ENCODE peak calls at places on chromosome 10, in ten cellular contexts. T is GM18507; N is HFFc6; X is SJSA1; O is AG04449; M is posterior cingulate gyrus; W is AG04450; B is activated naive CD4-positive, alpha-beta T cell treated with anti-CD3 and anti-CD28 coated beads, Interleukin-2, amount 10 ng/mL, durations not matched to agents 7 days and 5 days; G is NCI-H510A treated with DMSO at 0.1 percent for 48 hours; F is head of caudate nucleus. E is an unnamed sample.
A peak's percentile ranks its signal among the peaks of the same experiment; 100 is the strongest.

GRCh38 chr10:63438506-63439498 is 27.0 kb downstream of the JMJD1C start:
- DNase-seq in T (no peak), N (no peak), X (no peak), O (no peak), M (no peak), W (no peak), B (no peak), G (no peak), F (no peak), E (no peak)

GRCh38 chr10:110356628-110357245 is 52.0 kb upstream of the SMNDC1 start:
- DNase-seq in T (peak; percentile 78), N (no peak), X (peak; percentile 47), O (no peak), M (no peak), W (peak; percentile 39), B (peak; percentile 77), G (no peak), F (no peak), E (no peak)

GRCh38 chr10:28555358-28555757 is 22.4 kb downstream of the WAC start:
- DNase-seq in T (no peak), N (no peak), X (no peak), O (no peak), M (no peak), W (no peak), B (no peak), G (no peak), F (no peak), E (no peak)

GRCh38 chr10:77513783-77514331 is 123.8 kb downstream of the KCNMA1 start:
- DNase-seq in T (no peak), N (peak; percentile 93), X (peak; percentile 72), O (peak; percentile 70), M (peak; percentile 79), W (peak; percentile 58), B (no peak), G (peak; percentile 62), F (peak; percentile 61), E (peak; percentile 57)

GRCh38 chr10:22325272-22325947 is 4.5 kb downstream of the BMI1 start:
- DNase-seq in T (no peak), N (peak; percentile 57), X (peak; percentile 74), O (no peak), M (peak; percentile 57), W (peak; percentile 38), B (peak; percentile 79), G (peak; percentile 19), F (peak; percentile 76), E (peak; percentile 47)

GRCh38 chr10:128431997-128432396 is 305.8 kb upstream of the MKI67 start:
- DNase-seq in T (no peak), N (no peak), X (no peak), O (no peak), M (no peak), W (no peak), B (no peak), G (no peak), F (no peak), E (no peak)

GRCh38 chr10:20405050-20405449 is 492.1 kb downstream of the NEBL start:
- DNase-seq in T (no peak), N (no peak), X (no peak), O (no peak), M (no peak), W (no peak), B (no peak), G (no peak), F (no peak), E (no peak)

GRCh38 chr10:104732222-104732621 is 91.1 kb downstream of the SORCS3 start:
- DNase-seq in T (no peak), N (no peak), X (no peak), O (no peak), M (no peak), W (no peak), B (no peak), G (no peak), F (no peak), E (no peak)

GRCh38 chr10:17415046-17415643 is 39.2 kb downstream of the ST8SIA6 start:
- DNase-seq in T (no peak), N (no peak), X (no peak), O (no peak), M (no peak), W (no peak), B (no peak), G (no peak), F (no peak), E (no peak)

GRCh38 chr10:9833871-9834454 is 1183.7 kb upstream of the CELF2 start:
- DNase-seq in T (no peak), N (no peak), X (no peak), O (no peak), M (no peak), W (no peak), B (no peak), G (no peak), F (no peak), E (no peak)

GRCh38 chr10:119541459-119542356 is 811 bp downstream of the RGS10 start:
- DNase-seq in T (no peak), N (no peak), X (no peak), O (no peak), M (no peak), W (no peak), B (peak; percentile 72), G (no peak), F (peak; percentile 34), E (no peak)

GRCh38 chr10:73850863-73851461 is 23.4 kb downstream of the CAMK2G start:
- DNase-seq in T (no peak), N (peak; percentile 68), X (no peak), O (peak; percentile 86), M (no peak), W (no peak), B (no peak), G (no peak), F (no peak), E (no peak)

GRCh38 chr10:127033116-127033515 is 127.9 kb downstream of the DOCK1 start:
- DNase-seq in T (no peak), N (no peak), X (no peak), O (no peak), M (no peak), W (no peak), B (no peak), G (no peak), F (peak; percentile 30), E (no peak)

GRCh38 chr10:75596930-75597629 is 165.7 kb downstream of the LRMDA start:
- DNase-seq in T (no peak), N (no peak), X (no peak), O (no peak), M (no peak), W (no peak), B (no peak), G (no peak), F (no peak), E (no peak)

GRCh38 chr10:50326757-50327701 is 75.7 kb upstream of the ASAH2 start:
- DNase-seq in T (no peak), N (peak; percentile 65), X (peak; percentile 64), O (peak; percentile 59), M (no peak), W (no peak), B (no peak), G (no peak), F (no peak), E (no peak)

GRCh38 chr10:118045154-118045841 is 1.4 kb downstream of the RAB11FIP2 start:
- DNase-seq in T (no peak), N (no peak), X (no peak), O (no peak), M (no peak), W (no peak), B (no peak), G (no peak), F (no peak), E (no peak)

GRCh38 chr10:58477902-58478301 is 34.8 kb upstream of the BICC1 start:
- DNase-seq in T (no peak), N (no peak), X (no peak), O (no peak), M (no peak), W (no peak), B (no peak), G (no peak), F (no peak), E (no peak)

GRCh38 chr10:22320591-22321155 is at the start of gene BMI1:
- DNase-seq in T (no peak), N (peak; percentile 49), X (no peak), O (no peak), M (peak; percentile 76), W (peak; percentile 33), B (peak; percentile 67), G (peak; percentile 23), F (peak; percentile 84), E (no peak)

GRCh38 chr10:13759167-13759566 is 172.4 kb downstream of the PRPF18 start:
- DNase-seq in T (no peak), N (no peak), X (no peak), O (peak; percentile 29), M (no peak), W (no peak), B (no peak), G (no peak), F (no peak), E (no peak)

GRCh38 chr10:47369251-47369894 is 14.7 kb downstream of the ZNF488 start:
- DNase-seq in T (no peak), N (no peak), X (no peak), O (no peak), M (no peak), W (no peak), B (peak; percentile 9), G (no peak), F (peak; percentile 5), E (no peak)

GRCh38 chr10:119494224-119495060 is 48.1 kb downstream of the RGS10 start:
- DNase-seq in T (no peak), N (peak; percentile 21), X (peak; percentile 59), O (no peak), M (no peak), W (peak; percentile 54), B (no peak), G (peak; percentile 40), F (no peak), E (no peak)

GRCh38 chr10:79138449-79139123 is 69.8 kb downstream of the ZMIZ1 start:
- DNase-seq in T (no peak), N (no peak), X (no peak), O (no peak), M (no peak), W (no peak), B (no peak), G (no peak), F (no peak), E (no peak)

GRCh38 chr10:95423327-95424005 is 132.7 kb upstream of the PDLIM1 start:
- DNase-seq in T (no peak), N (no peak), X (no peak), O (no peak), M (no peak), W (no peak), B (no peak), G (peak; percentile 22), F (no peak), E (no peak)

GRCh38 chr10:6738464-6738824 is 158.4 kb upstream of the PRKCQ start:
- DNase-seq in T (no peak), N (no peak), X (peak; percentile 27), O (no peak), M (no peak), W (no peak), B (no peak), G (no peak), F (no peak), E (no peak)

GRCh38 chr10:103645141-103646054 is 151.9 kb downstream of the NEURL1 start:
- DNase-seq in T (no peak), N (peak; percentile 95), X (peak; percentile 27), O (peak; percentile 91), M (peak; percentile 76), W (peak; percentile 96), B (no peak), G (no peak), F (no peak), E (no peak)

GRCh38 chr10:129963831-129964501 is at the start of gene EBF3:
- DNase-seq in T (no peak), N (peak; percentile 2), X (peak; percentile 22), O (no peak), M (no peak), W (no peak), B (peak; percentile 61), G (no peak), F (no peak), E (peak; percentile 36)

GRCh38 chr10:94992811-94993210 is 54.4 kb downstream of the CYP2C9 start:
- DNase-seq in T (no peak), N (no peak), X (peak; percentile 87), O (no peak), M (no peak), W (no peak), B (no peak), G (no peak), F (no peak), E (no peak)

GRCh38 chr10:62095341-62096071 is 173.1 kb downstream of the RTKN2 start:
- DNase-seq in T (no peak), N (no peak), X (peak; percentile 85), O (no peak), M (no peak), W (no peak), B (no peak), G (no peak), F (no peak), E (no peak)

E was measured in SW 1271.